ENCODE peak calls at places on chromosome 10, in nine cellular contexts. F is aorta; M is HepG2; N is A549; Z is colonic mucosa; O is CD8-positive, alpha-beta T cell; B is astrocyte; T is endodermal cell; R is body of pancreas. P is an unnamed sample. For H3K4me1, the result is how much of the 10 kb centered on the place peaks cover.

GRCh38 chr10:112778579-112778978 is 171.5 kb upstream of the TCF7L2 start:
- DNase-seq in M (no peak), N (no peak), O (no peak), R (no peak), Z (no peak), B (peak), T (no peak), F (no peak), P (no peak)

GRCh38 chr10:114770009-114770408 is 51.6 kb upstream of the FHIP2A start:
- DNase-seq in T (no peak), N (no peak), R (no peak), M (no peak), Z (no peak), O (no peak), B (no peak), F (no peak), P (no peak)

GRCh38 chr10:127989481-127989964 is 82.6 kb downstream of the PTPRE start:
- DNase-seq in R (no peak), F (no peak), Z (no peak), M (no peak), N (no peak), T (no peak), O (no peak), B (peak), P (no peak)

GRCh38 chr10:86757110-86757790 is 831 bp downstream of the BMPR1A start:
- DNase-seq in M (peak), N (peak), B (peak), Z (peak), T (peak), O (peak), F (peak), R (peak), P (peak)

GRCh38 chr10:118042336-118042735 is 4.4 kb downstream of the RAB11FIP2 start:
- DNase-seq in M (no peak), R (no peak), O (no peak), B (no peak), Z (no peak), T (no peak), F (no peak), N (no peak), P (no peak)

GRCh38 chr10:132982301-132982989 is 40.1 kb upstream of the CFAP46 start:
- DNase-seq in B (peak), R (no peak), M (no peak), O (no peak), Z (no peak), T (no peak), N (no peak), F (no peak), P (no peak)

GRCh38 chr10:119502214-119502613 is 40.3 kb downstream of the RGS10 start:
- DNase-seq in T (peak), Z (no peak), R (no peak), F (no peak), O (peak), M (no peak), N (no peak), B (no peak), P (peak)

GRCh38 chr10:74825371-74826141 is 844 bp upstream of the KAT6B start:
- DNase-seq in B (no peak), T (peak), R (no peak), F (peak), O (peak), N (no peak), Z (peak), M (no peak), P (no peak)

GRCh38 chr10:112957589-112958202 is 7.6 kb downstream of the TCF7L2 start:
- DNase-seq in M (no peak), N (no peak), O (no peak), Z (no peak), R (no peak), T (peak), B (peak), F (no peak), P (no peak)

GRCh38 chr10:30357075-30357801 is 8.2 kb upstream of the MTPAP start:
- DNase-seq in F (peak), R (no peak), Z (no peak), B (no peak), M (no peak), O (no peak), N (no peak), T (no peak), P (no peak)

GRCh38 chr10:127117125-127117524 is 79.3 kb downstream of the INSYN2A start:
- DNase-seq in R (peak), T (peak), B (peak), F (peak), N (peak), O (no peak), M (peak), Z (peak), P (no peak)

GRCh38 chr10:131855396-131855762 is 45.4 kb upstream of the PPP2R2D start:
- DNase-seq in M (no peak), N (no peak), Z (no peak), R (no peak), O (no peak), T (peak), F (peak), B (no peak), P (no peak)

GRCh38 chr10:49629286-49629915 is 15.6 kb downstream of the CHAT start:
- DNase-seq in T (no peak), Z (no peak), N (no peak), O (no peak), F (peak), M (no peak), B (no peak), R (no peak), P (no peak)

GRCh38 chr10:97124211-97124610 is 61.5 kb downstream of the SLIT1 start:
- DNase-seq in R (no peak), F (peak), N (no peak), B (no peak), Z (no peak), O (no peak), T (no peak), M (no peak), P (no peak)

GRCh38 chr10:124106241-124106905 is 13.0 kb upstream of the CHST15 start:
- DNase-seq in Z (no peak), N (peak), B (peak), M (peak), O (no peak), F (peak), T (no peak), R (peak), P (no peak)

GRCh38 chr10:42960491-42961155 is 116.2 kb upstream of the RET start:
- DNase-seq in Z (peak), T (peak), B (no peak), O (no peak), R (no peak), M (no peak), F (peak), N (peak), P (no peak)

GRCh38 chr10:108685863-108686531 is 1237.3 kb downstream of the XPNPEP1 start:
- DNase-seq in Z (no peak), N (no peak), T (no peak), R (no peak), M (no peak), O (no peak), B (no peak), F (no peak), P (no peak)

GRCh38 chr10:69549959-69550358 is 23.3 kb downstream of the NEUROG3 start:
- DNase-seq in Z (no peak), N (no peak), M (no peak), T (no peak), B (no peak), R (no peak), O (no peak), F (no peak), P (no peak)

GRCh38 chr10:80186364-80187012 is 18.8 kb downstream of the ANXA11 start:
- DNase-seq in Z (no peak), T (no peak), O (no peak), R (no peak), B (no peak), M (no peak), N (no peak), F (peak), P (no peak)

GRCh38 chr10:70753841-70754621 is 31.1 kb downstream of the TBATA start:
- DNase-seq in T (peak), B (peak), R (no peak), O (no peak), F (peak), M (no peak), Z (no peak), N (no peak), P (no peak)

GRCh38 chr10:70758757-70759514 is 26.2 kb downstream of the TBATA start:
- DNase-seq in R (peak), N (peak), Z (peak), B (peak), F (peak), O (peak), T (peak), M (peak), P (peak)

GRCh38 chr10:70759769-70760168 is 25.4 kb downstream of the TBATA start:
- DNase-seq in B (no peak), Z (no peak), F (peak), M (no peak), O (no peak), N (peak), T (peak), R (no peak), P (no peak)

GRCh38 chr10:70757856-70758255 is 27.3 kb downstream of the TBATA start:
- DNase-seq in F (peak), B (no peak), Z (no peak), O (no peak), R (no peak), N (no peak), T (no peak), M (no peak), P (no peak)

DNA sequence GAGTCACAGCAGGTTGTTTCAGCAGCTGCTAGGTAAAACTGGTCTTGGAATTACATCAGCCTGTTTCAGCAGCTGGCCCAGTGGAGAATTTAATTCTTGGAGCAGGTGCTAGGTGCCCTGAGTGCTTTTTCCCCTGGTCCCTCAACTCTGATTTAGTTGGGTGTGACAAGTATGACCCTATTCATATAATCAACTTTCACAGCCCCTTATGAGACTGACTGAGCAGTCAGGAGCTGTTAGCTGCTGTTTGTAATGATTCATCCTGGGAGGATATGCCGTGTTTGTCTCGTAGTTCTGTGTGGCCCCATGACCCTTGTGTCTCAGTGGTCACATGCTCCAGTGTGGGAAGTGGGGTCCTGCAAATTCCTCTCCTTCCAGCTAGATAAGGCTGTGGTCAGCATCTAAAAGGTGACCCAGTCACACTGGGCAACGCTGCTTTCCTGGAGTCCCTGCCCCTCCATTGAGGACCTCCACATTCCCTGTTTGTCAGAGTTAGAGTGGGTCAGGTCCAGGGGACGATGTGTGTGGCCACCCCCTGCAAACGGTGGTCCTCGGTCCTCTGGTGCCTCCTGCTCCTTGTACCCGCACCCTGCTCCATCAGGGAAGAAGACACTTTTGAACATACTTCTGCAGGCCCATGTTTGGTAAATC is 28.3 kb downstream of the TBATA start:
- DNase-seq in R (no peak), Z (no peak), O (no peak), T (no peak), B (peak), N (no peak), M (no peak), F (peak), P (no peak)
- H3K4me1 ChIP-seq in R (under half), Z (under half), O (under half), T (under half), B (under half), N (under half), M (under half), F (under half), P (under half)

GRCh38 chr10:122236690-122237306 is 34.3 kb upstream of the BTBD16 start:
- DNase-seq in T (no peak), Z (no peak), R (no peak), N (no peak), O (no peak), M (no peak), F (no peak), B (no peak), P (no peak)
- H3K4me3 ChIP-seq in T (no peak), Z (no peak), R (no peak), N (no peak), O (no peak), M (no peak), F (no peak), B (no peak), P (no peak)

GRCh38 chr10:99930731-99931550 is 78.8 kb downstream of the DNMBP start:
- DNase-seq in F (no peak), O (no peak), B (peak), Z (peak), T (peak), R (peak), N (peak), M (peak), P (no peak)
- H3K27ac ChIP-seq in F (no peak), O (no peak), B (peak), Z (peak), T (no peak), R (peak), N (peak), M (peak), P (no peak)

GRCh38 chr10:110860576-110861241 is 11.0 kb upstream of the PDCD4 start:
- DNase-seq in O (peak), Z (peak), N (no peak), F (no peak), B (no peak), T (peak), R (no peak), M (peak), P (peak)

GRCh38 chr10:110858297-110858934 is 13.3 kb upstream of the PDCD4 start:
- DNase-seq in O (no peak), B (no peak), R (no peak), N (no peak), Z (peak), F (no peak), M (no peak), T (peak), P (no peak)

GRCh38 chr10:110857265-110858158 is 14.2 kb upstream of the PDCD4 start:
- DNase-seq in M (peak), T (peak), N (no peak), R (peak), Z (peak), O (no peak), B (peak), F (no peak), P (no peak)

GRCh38 chr10:110859947-110860376 is 11.8 kb upstream of the PDCD4 start:
- DNase-seq in F (no peak), O (no peak), T (peak), B (peak), R (no peak), Z (peak), N (no peak), M (no peak), P (no peak)

DNA sequence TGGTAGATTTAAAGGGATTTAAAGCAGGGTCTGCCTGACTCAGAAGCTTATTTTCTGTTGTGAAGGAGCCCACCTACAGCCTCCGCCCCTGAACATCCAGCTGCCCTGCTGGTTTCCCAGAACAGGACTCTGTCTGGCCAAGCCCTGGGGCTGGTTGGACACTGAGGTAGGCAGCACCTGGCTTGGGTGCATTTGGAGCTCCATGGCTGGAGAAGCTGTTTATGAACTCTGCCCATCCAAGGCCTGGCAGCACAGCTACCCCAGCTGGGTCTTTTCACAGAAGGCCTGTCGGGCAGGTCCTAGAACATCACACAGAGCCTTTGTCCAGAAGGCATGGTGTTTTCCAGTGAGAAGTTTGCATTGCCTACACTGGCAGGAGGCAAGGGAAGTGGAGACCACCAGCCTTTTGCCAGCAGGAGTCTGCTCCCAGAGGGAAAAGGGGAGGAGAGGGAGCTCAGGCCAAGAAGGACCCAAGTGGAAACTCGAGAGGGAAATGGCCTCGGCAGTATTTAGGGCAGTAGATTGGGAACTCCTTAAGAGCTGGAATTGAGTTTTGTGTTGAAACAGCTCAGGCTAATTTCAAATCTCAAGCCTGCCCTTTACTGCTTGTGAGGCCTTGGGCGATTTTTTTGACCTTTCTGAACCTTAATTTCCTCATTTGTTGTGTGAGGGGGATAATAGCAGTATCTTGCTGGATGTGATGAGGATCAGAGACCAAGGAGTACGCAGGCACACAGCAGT is 12.4 kb upstream of the PDCD4 start:
- DNase-seq in B (no peak), R (peak), O (no peak), M (no peak), F (no peak), Z (peak), N (no peak), T (peak), P (no peak)
- H3K4me1 ChIP-seq in B (under half), R (half or more), O (half or more), M (half or more), F (under half), Z (under half), N (under half), T (under half), P (half or more)

GRCh38 chr10:78209987-78210386 is 176.3 kb downstream of the RPS24 start:
- DNase-seq in Z (no peak), R (no peak), F (no peak), N (no peak), T (no peak), M (no peak), O (no peak), B (no peak), P (no peak)
- H3K4me3 ChIP-seq in Z (no peak), R (no peak), F (no peak), N (no peak), T (no peak), M (no peak), O (no peak), B (no peak), P (no peak)

P was measured in CD4-positive, CD25-positive, alpha-beta regulatory T cell.